ENCODE peak calls at places on chromosomes 6 and 20, in four cellular contexts. One of them, this sample, is unnamed.
A peak's percentile ranks its signal among the peaks of the same experiment; 100 is the strongest.

GRCh38 chr6:87907521-87907920 is 140.1 kb upstream of the SPACA1 start:
- DNase-seq in neural crest cell: no peak
- DNase-seq in activated CD4-positive, alpha-beta T cell treated with anti-CD3 and anti-CD28 coated beads, Interleukin-2, amount 50 U/mL, for 1 hour: no peak
- DNase-seq in anterior cingulate cortex: no peak
- DNase-seq in this sample: peak; percentile 59

GRCh38 chr20:48189177-48189576 is 403.9 kb upstream of the SULF2 start:
- DNase-seq in neural crest cell: no peak
- DNase-seq in activated CD4-positive, alpha-beta T cell treated with anti-CD3 and anti-CD28 coated beads, Interleukin-2, amount 50 U/mL, for 1 hour: no peak
- DNase-seq in anterior cingulate cortex: no peak
- DNase-seq in this sample: no peak

GRCh38 chr6:79967178-79967577 is 19.8 kb upstream of the ELOVL4 start:
- DNase-seq in neural crest cell: no peak
- DNase-seq in activated CD4-positive, alpha-beta T cell treated with anti-CD3 and anti-CD28 coated beads, Interleukin-2, amount 50 U/mL, for 1 hour: no peak
- DNase-seq in anterior cingulate cortex: no peak
- DNase-seq in this sample: no peak

GRCh38 chr20:40962733-40963504 is 65.7 kb upstream of the TOP1 start:
- DNase-seq in neural crest cell: peak; percentile 82
- DNase-seq in activated CD4-positive, alpha-beta T cell treated with anti-CD3 and anti-CD28 coated beads, Interleukin-2, amount 50 U/mL, for 1 hour: peak; percentile 64
- DNase-seq in anterior cingulate cortex: peak; percentile 35
- DNase-seq in this sample: peak; percentile 89

GRCh38 chr6:143754204-143754603 is 76.4 kb downstream of the PHACTR2 start:
- DNase-seq in neural crest cell: no peak
- DNase-seq in activated CD4-positive, alpha-beta T cell treated with anti-CD3 and anti-CD28 coated beads, Interleukin-2, amount 50 U/mL, for 1 hour: no peak
- DNase-seq in anterior cingulate cortex: no peak
- DNase-seq in this sample: no peak

GRCh38 chr6:166007349-166008263 is 160.0 kb downstream of the TBXT start:
- DNase-seq in neural crest cell: no peak
- DNase-seq in activated CD4-positive, alpha-beta T cell treated with anti-CD3 and anti-CD28 coated beads, Interleukin-2, amount 50 U/mL, for 1 hour: no peak
- DNase-seq in anterior cingulate cortex: no peak
- DNase-seq in this sample: no peak

GRCh38 chr6:167840526-167841179 is 13.9 kb downstream of the AFDN start:
- DNase-seq in neural crest cell: no peak
- DNase-seq in activated CD4-positive, alpha-beta T cell treated with anti-CD3 and anti-CD28 coated beads, Interleukin-2, amount 50 U/mL, for 1 hour: no peak
- DNase-seq in anterior cingulate cortex: no peak
- DNase-seq in this sample: no peak

GRCh38 chr6:98463038-98463437 is 371.3 kb upstream of the POU3F2 start:
- DNase-seq in neural crest cell: no peak
- DNase-seq in activated CD4-positive, alpha-beta T cell treated with anti-CD3 and anti-CD28 coated beads, Interleukin-2, amount 50 U/mL, for 1 hour: no peak
- DNase-seq in anterior cingulate cortex: no peak
- DNase-seq in this sample: no peak

GRCh38 chr20:51506527-51507356 is 35.8 kb downstream of the NFATC2 start:
- DNase-seq in neural crest cell: no peak
- DNase-seq in activated CD4-positive, alpha-beta T cell treated with anti-CD3 and anti-CD28 coated beads, Interleukin-2, amount 50 U/mL, for 1 hour: no peak
- DNase-seq in anterior cingulate cortex: no peak
- DNase-seq in this sample: no peak

GRCh38 chr6:93318127-93318526 is 101.2 kb downstream of the EPHA7 start:
- DNase-seq in neural crest cell: no peak
- DNase-seq in activated CD4-positive, alpha-beta T cell treated with anti-CD3 and anti-CD28 coated beads, Interleukin-2, amount 50 U/mL, for 1 hour: no peak
- DNase-seq in anterior cingulate cortex: no peak
- DNase-seq in this sample: no peak

GRCh38 chr6:69026715-69027114 is 391.6 kb downstream of the ADGRB3 start:
- DNase-seq in neural crest cell: no peak
- DNase-seq in activated CD4-positive, alpha-beta T cell treated with anti-CD3 and anti-CD28 coated beads, Interleukin-2, amount 50 U/mL, for 1 hour: no peak
- DNase-seq in anterior cingulate cortex: no peak
- DNase-seq in this sample: no peak